ENCODE peak calls at places on chromosomes 7 and 10, in six cellular contexts. X is cardiac muscle cell; G is naive thymus-derived CD4-positive, alpha-beta T cell; R is transverse colon; V is SJCRH30; W is prostate gland. B is an unnamed sample.

GRCh38 chr7:142012825-142013506 is 17.3 kb downstream of the MGAM start:
- DNase-seq in V (no peak), G (no peak), X (no peak), R (no peak), W (no peak), B (no peak)

GRCh38 chr7:100044719-100045118 is 4.9 kb upstream of the ZSCAN21 start:
- DNase-seq in V (no peak), R (peak; percentile 52), X (no peak), W (peak; percentile 79), G (no peak), B (no peak)

GRCh38 chr7:924541-925231 is 29.8 kb downstream of the ADAP1 start:
- DNase-seq in X (no peak), R (peak; percentile 38), W (no peak), G (no peak), V (no peak), B (peak; percentile 8)

GRCh38 chr10:36540611-36541010 is 584.8 kb upstream of the ANKRD30A start:
- DNase-seq in X (no peak), W (no peak), V (no peak), G (no peak), R (no peak), B (no peak)

GRCh38 chr10:91598211-91598981 is 34.5 kb downstream of the PPP1R3C start:
- DNase-seq in G (no peak), X (peak; percentile 48), W (no peak), V (no peak), R (no peak), B (no peak)

GRCh38 chr10:132526676-132527075 is 10.9 kb upstream of the INPP5A start:
- DNase-seq in V (no peak), R (peak; percentile 7), X (peak; percentile 49), W (no peak), G (no peak), B (no peak)

GRCh38 chr7:26705567-26705966 is 158.8 kb downstream of the SKAP2 start:
- DNase-seq in X (peak; percentile 86), R (no peak), W (peak; percentile 43), G (no peak), V (peak; percentile 82), B (no peak)

GRCh38 chr7:1672851-1673486 is 2.9 kb downstream of the ELFN1 start:
- DNase-seq in X (no peak), R (no peak), W (no peak), G (no peak), V (no peak), B (no peak)

GRCh38 chr10:116015922-116016321 is 257.1 kb downstream of the GFRA1 start:
- DNase-seq in R (no peak), G (no peak), W (no peak), X (no peak), V (no peak), B (no peak)

GRCh38 chr7:42082144-42082543 is 154.9 kb downstream of the GLI3 start:
- DNase-seq in G (no peak), V (no peak), R (no peak), X (peak; percentile 73), W (no peak), B (no peak)

GRCh38 chr10:78341953-78342614 is 308.4 kb downstream of the RPS24 start:
- DNase-seq in V (no peak), X (no peak), R (no peak), G (no peak), W (no peak), B (no peak)

GRCh38 chr10:115745943-115746342 is 527.1 kb downstream of the GFRA1 start:
- DNase-seq in X (no peak), W (no peak), V (no peak), G (no peak), R (no peak), B (no peak)

GRCh38 chr10:7942311-7942710 is 112.2 kb upstream of the GATA3 start:
- DNase-seq in W (no peak), R (no peak), V (no peak), G (no peak), X (no peak), B (no peak)

GRCh38 chr10:78973901-78974408 is 94.8 kb upstream of the ZMIZ1 start:
- DNase-seq in V (peak; percentile 91), G (peak; percentile 27), W (peak; percentile 81), X (peak; percentile 89), R (no peak), B (peak; percentile 24)

GRCh38 chr7:4790516-4790991 is 15.1 kb downstream of the AP5Z1 start:
- DNase-seq in G (no peak), R (no peak), X (no peak), V (no peak), W (no peak), B (no peak)

GRCh38 chr10:3239066-3239919 is 66.7 kb upstream of the PITRM1 start:
- DNase-seq in V (peak; percentile 32), G (peak; percentile 63), X (peak; percentile 81), W (peak; percentile 61), R (peak; percentile 83), B (peak; percentile 59)

GRCh38 chr7:105985821-105986220 is 22.8 kb downstream of the CDHR3 start:
- DNase-seq in G (no peak), R (no peak), W (no peak), X (no peak), V (no peak), B (no peak)

GRCh38 chr10:9762966-9763656 is 1254.6 kb upstream of the CELF2 start:
- DNase-seq in V (peak; percentile 49), R (no peak), W (no peak), X (peak; percentile 91), G (no peak), B (no peak)

GRCh38 chr7:114620208-114620607 is 205.6 kb downstream of the FOXP2 start:
- DNase-seq in V (no peak), G (no peak), X (no peak), W (no peak), R (no peak), B (no peak)

GRCh38 chr10:119333146-119333792 is 125.9 kb downstream of the GRK5 start:
- DNase-seq in W (no peak), V (no peak), X (no peak), R (no peak), G (no peak), B (no peak)

GRCh38 chr10:336247-336646 is 201.0 kb downstream of the ZMYND11 start:
- DNase-seq in X (no peak), V (no peak), W (no peak), G (no peak), R (no peak), B (no peak)

GRCh38 chr7:153523320-153524015 is 528.7 kb upstream of the DPP6 start:
- DNase-seq in V (no peak), G (no peak), X (no peak), R (no peak), W (no peak), B (no peak)

GRCh38 chr7:153524070-153524601 is 528.1 kb upstream of the DPP6 start:
- DNase-seq in G (no peak), R (peak; percentile 38), V (no peak), W (no peak), X (no peak), B (no peak)

GRCh38 chr7:153522261-153522660 is 529.9 kb upstream of the DPP6 start:
- DNase-seq in W (no peak), X (no peak), V (no peak), G (no peak), R (peak; percentile 28), B (no peak)

GRCh38 chr7:153518201-153518984 is 533.8 kb upstream of the DPP6 start:
- DNase-seq in X (no peak), W (no peak), R (no peak), V (no peak), G (no peak), B (no peak)

DNA sequence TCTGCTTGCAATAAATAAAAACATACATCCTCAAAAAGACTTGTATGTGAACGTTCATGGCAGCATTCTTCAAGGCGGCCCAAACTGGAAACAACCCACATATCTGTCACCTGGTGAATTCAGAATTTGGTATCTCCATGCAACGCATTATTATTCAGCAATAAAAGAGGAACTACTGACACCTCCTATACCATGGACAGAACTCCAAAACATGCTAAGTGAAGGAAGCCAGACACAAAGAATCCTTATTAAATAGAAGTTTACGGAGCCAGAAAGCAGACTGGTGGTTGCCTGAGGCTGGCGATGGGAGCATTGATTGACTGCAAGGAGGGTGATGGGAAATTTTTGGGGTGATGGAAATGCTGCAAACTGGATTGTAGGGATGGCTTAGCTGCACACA is 530.8 kb upstream of the DPP6 start:
- DNase-seq in G (no peak), R (no peak), V (no peak), W (no peak), X (no peak), B (no peak)
- H3K9me3 ChIP-seq in G (no peaks in the 10 kb centered on the region), R (peaks cover 2% of the 10 kb centered on the region), V (no peaks in the 10 kb centered on the region), W (peaks cover 4% of the 10 kb centered on the region), X (no peaks in the 10 kb centered on the region), B (no peaks in the 10 kb centered on the region)

DNA sequence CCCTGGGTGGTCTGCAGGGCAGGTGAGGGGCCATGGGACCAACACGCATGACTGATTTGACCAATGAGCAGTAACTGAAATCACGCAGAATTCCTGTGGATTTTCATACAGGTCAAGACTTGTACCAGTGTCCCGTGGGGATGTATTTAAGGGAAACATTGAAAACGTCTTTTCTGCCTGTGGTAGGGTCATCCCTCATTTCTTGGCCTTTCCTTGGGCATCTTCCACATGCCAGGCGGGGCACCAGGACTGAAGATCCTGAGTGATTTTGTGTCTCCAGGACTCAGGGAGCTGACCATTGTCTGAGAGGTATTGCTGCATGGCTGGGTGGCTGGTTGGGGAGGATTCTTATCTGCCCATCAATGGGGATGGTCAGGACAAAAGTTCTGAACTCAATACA is 289.0 kb downstream of the GLRX3 start:
- DNase-seq in W (no peak), V (no peak), G (no peak), X (no peak), R (no peak), B (no peak)
- H3K9me3 ChIP-seq in W (no peaks in the 10 kb centered on the region), V (no peaks in the 10 kb centered on the region), G (no peaks in the 10 kb centered on the region), X (no peaks in the 10 kb centered on the region), R (no peaks in the 10 kb centered on the region), B (no peaks in the 10 kb centered on the region)

GRCh38 chr10:133592716-133593115 is 27.3 kb upstream of the SYCE1 start:
- DNase-seq in V (no peak), X (no peak), W (no peak), G (no peak), R (no peak), B (no peak)
- H3K9me3 ChIP-seq in V (no peaks in the 10 kb centered on the region), X (peaks cover 4% of the 10 kb centered on the region), W (no peaks in the 10 kb centered on the region), G (no peaks in the 10 kb centered on the region), R (no peaks in the 10 kb centered on the region), B (no peaks in the 10 kb centered on the region)

DNA sequence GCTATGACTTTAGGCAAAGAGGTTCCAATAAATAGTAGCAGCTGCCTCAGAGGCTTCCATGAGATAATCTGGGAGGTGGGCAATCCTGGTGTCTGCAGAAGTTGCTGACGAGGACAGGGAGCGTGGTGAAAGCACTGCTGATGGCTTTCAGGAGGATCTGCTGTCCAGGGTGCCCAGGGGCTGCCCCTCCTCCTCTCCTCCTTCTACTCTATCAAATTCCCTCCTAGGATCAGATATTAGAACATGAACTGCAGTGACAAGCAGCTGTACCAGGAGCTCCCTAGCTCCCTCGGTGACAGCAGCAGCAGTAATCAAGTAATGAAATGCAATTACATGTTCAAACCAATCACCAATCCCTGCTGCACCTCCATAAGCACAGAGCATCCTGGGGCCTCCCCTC is 47.0 kb downstream of the GRID1 start:
- DNase-seq in G (no peak), R (no peak), X (no peak), V (no peak), W (no peak), B (no peak)
- H3K9me3 ChIP-seq in G (no peaks in the 10 kb centered on the region), R (no peaks in the 10 kb centered on the region), X (no peaks in the 10 kb centered on the region), V (no peaks in the 10 kb centered on the region), W (no peaks in the 10 kb centered on the region), B (no peaks in the 10 kb centered on the region)

GRCh38 chr7:157630301-157630853 is 293.6 kb downstream of the DNAJB6 start:
- DNase-seq in W (peak; percentile 56), V (no peak), R (no peak), G (no peak), X (no peak), B (no peak)
- H3K9me3 ChIP-seq in W (no peaks in the 10 kb centered on the region), V (no peaks in the 10 kb centered on the region), R (no peaks in the 10 kb centered on the region), G (no peaks in the 10 kb centered on the region), X (no peaks in the 10 kb centered on the region), B (no peaks in the 10 kb centered on the region)

B was measured in T-helper 17 cell.